ENCODE peak calls at places on chromosomes 4 and X, in four cellular contexts. One of them, this sample, is unnamed.

GRCh38 chr4:36351082-36351666 is 69.8 kb downstream of the DTHD1 start:
- DNase-seq in PC-3: peak; percentile 68
- DNase-seq in GM23248: peak; percentile 56
- DNase-seq in GM23338: peak; percentile 74
- DNase-seq in this sample: peak; percentile 50

GRCh38 chrX:56726609-56727008 is 2.4 kb upstream of the NBDY start:
- DNase-seq in PC-3: peak; percentile 56
- DNase-seq in GM23338: peak; percentile 60
- DNase-seq in GM23248: peak; percentile 67
- DNase-seq in this sample: peak; percentile 29

GRCh38 chr4:156710571-156711195 is 260.9 kb downstream of the PDGFC start:
- DNase-seq in GM23248: peak; percentile 38
- DNase-seq in GM23338: no peak
- DNase-seq in PC-3: peak; percentile 1
- DNase-seq in this sample: no peak

GRCh38 chr4:68572653-68573052 is 3.5 kb downstream of the UGT2B17 start:
- DNase-seq in PC-3: no peak
- DNase-seq in GM23338: no peak
- DNase-seq in GM23248: no peak
- DNase-seq in this sample: no peak

GRCh38 chrX:45669715-45670360 is 469.2 kb upstream of the DIPK2B start:
- DNase-seq in GM23248: peak; percentile 5
- DNase-seq in GM23338: no peak
- DNase-seq in PC-3: no peak
- DNase-seq in this sample: no peak

GRCh38 chr4:68861057-68861456 is 45.3 kb downstream of the UGT2B10 start:
- DNase-seq in PC-3: no peak
- DNase-seq in GM23248: no peak
- DNase-seq in GM23338: no peak
- DNase-seq in this sample: no peak

GRCh38 chr4:174352405-174352804 is 68.7 kb downstream of the CEP44 start:
- DNase-seq in GM23338: no peak
- DNase-seq in GM23248: no peak
- DNase-seq in PC-3: no peak
- DNase-seq in this sample: no peak

GRCh38 chr4:170776983-170777382 is 687.2 kb upstream of the AADAT start:
- DNase-seq in PC-3: no peak
- DNase-seq in GM23338: no peak
- DNase-seq in GM23248: no peak
- DNase-seq in this sample: no peak

GRCh38 chrX:16869393-16870094 is 618 bp downstream of the RBBP7 start:
- DNase-seq in PC-3: peak; percentile 50
- DNase-seq in GM23248: peak; percentile 58
- DNase-seq in GM23338: peak; percentile 60
- DNase-seq in this sample: peak; percentile 36

GRCh38 chr4:127601029-127601428 is 31.7 kb upstream of the INTU start:
- DNase-seq in GM23248: peak; percentile 69
- DNase-seq in GM23338: no peak
- DNase-seq in PC-3: peak; percentile 34
- DNase-seq in this sample: peak; percentile 52

GRCh38 chrX:118974908-118975671 is 672 bp downstream of the LONRF3 start:
- DNase-seq in GM23338: peak; percentile 60
- DNase-seq in PC-3: peak; percentile 43
- DNase-seq in GM23248: peak; percentile 53
- DNase-seq in this sample: peak; percentile 41

GRCh38 chrX:23483396-23483795 is 148.7 kb downstream of the PTCHD1 start:
- DNase-seq in GM23338: no peak
- DNase-seq in GM23248: no peak
- DNase-seq in PC-3: no peak
- DNase-seq in this sample: no peak

GRCh38 chrX:54043696-54044125 is 562 bp downstream of the PHF8 start:
- DNase-seq in PC-3: peak; percentile 33
- DNase-seq in GM23338: peak; percentile 49
- DNase-seq in GM23248: peak; percentile 62
- DNase-seq in this sample: no peak

GRCh38 chr4:185086053-185086452 is 57.0 kb upstream of the SLC25A4 start:
- DNase-seq in GM23338: peak; percentile 55
- DNase-seq in PC-3: no peak
- DNase-seq in GM23248: peak; percentile 24
- DNase-seq in this sample: no peak

GRCh38 chr4:173448919-173449641 is 50.2 kb upstream of the SCRG1 start:
- DNase-seq in GM23338: no peak
- DNase-seq in PC-3: no peak
- DNase-seq in GM23248: peak; percentile 34
- DNase-seq in this sample: no peak

GRCh38 chrX:120791013-120791643 is 84.5 kb downstream of the CT47B1 start:
- DNase-seq in GM23338: no peak
- DNase-seq in PC-3: peak; percentile 79
- DNase-seq in GM23248: peak; percentile 83
- DNase-seq in this sample: peak; percentile 39

GRCh38 chr4:159520074-159520473 is 417.2 kb downstream of the RAPGEF2 start:
- DNase-seq in GM23248: no peak
- DNase-seq in GM23338: no peak
- DNase-seq in PC-3: no peak
- DNase-seq in this sample: no peak

GRCh38 chrX:122546269-122546668 is 637.8 kb upstream of the GRIA3 start:
- DNase-seq in GM23338: no peak
- DNase-seq in GM23248: no peak
- DNase-seq in PC-3: no peak
- DNase-seq in this sample: no peak

GRCh38 chrX:47515941-47516649 is 33.1 kb upstream of the ZNF41 start:
- DNase-seq in GM23338: no peak
- DNase-seq in PC-3: peak; percentile 80
- DNase-seq in GM23248: peak; percentile 54
- DNase-seq in this sample: no peak

GRCh38 chr4:27929141-27929540 is 1068.5 kb downstream of the STIM2 start:
- DNase-seq in PC-3: peak; percentile 3
- DNase-seq in GM23338: no peak
- DNase-seq in GM23248: no peak
- DNase-seq in this sample: no peak

GRCh38 chrX:7926914-7927258 is 327 bp downstream of the PNPLA4 start:
- DNase-seq in PC-3: no peak
- DNase-seq in GM23338: no peak
- DNase-seq in GM23248: no peak
- DNase-seq in this sample: no peak

GRCh38 chr4:101009471-101009870 is 337.9 kb downstream of the PPP3CA start:
- DNase-seq in GM23248: no peak
- DNase-seq in PC-3: no peak
- DNase-seq in GM23338: no peak
- DNase-seq in this sample: no peak

GRCh38 chr4:19982556-19982955 is 269.1 kb upstream of the SLIT2 start:
- DNase-seq in PC-3: peak; percentile 21
- DNase-seq in GM23248: peak; percentile 62
- DNase-seq in GM23338: no peak
- DNase-seq in this sample: no peak

GRCh38 chrX:40166582-40166981 is 68.8 kb upstream of the BCOR start:
- DNase-seq in GM23338: peak; percentile 29
- DNase-seq in PC-3: no peak
- DNase-seq in GM23248: peak; percentile 85
- DNase-seq in this sample: no peak

GRCh38 chrX:110346681-110347080 is 12.0 kb upstream of the RTL9 start:
- DNase-seq in GM23338: peak; percentile 40
- DNase-seq in GM23248: no peak
- DNase-seq in PC-3: no peak
- DNase-seq in this sample: peak; percentile 14

GRCh38 chr4:137819964-137820383 is 287.7 kb upstream of the PCDH18 start:
- DNase-seq in GM23248: peak; percentile 64
- DNase-seq in PC-3: peak; percentile 65
- DNase-seq in GM23338: peak; percentile 81
- DNase-seq in this sample: peak; percentile 12

GRCh38 chr4:156293657-156294297 is 340.1 kb upstream of the CTSO start:
- DNase-seq in PC-3: peak; percentile 79
- DNase-seq in GM23338: no peak
- DNase-seq in GM23248: peak; percentile 79
- DNase-seq in this sample: no peak

GRCh38 chr4:99809326-99809725 is 7.3 kb upstream of the DAPP1 start:
- DNase-seq in GM23338: no peak
- DNase-seq in GM23248: no peak
- DNase-seq in PC-3: no peak
- DNase-seq in this sample: no peak

GRCh38 chr4:24104173-24104572 is 214.3 kb upstream of the PPARGC1A start:
- DNase-seq in GM23338: no peak
- DNase-seq in GM23248: peak; percentile 11
- DNase-seq in PC-3: no peak
- DNase-seq in this sample: no peak

GRCh38 chr4:163331629-163332360 is 601 bp downstream of the NPY1R start:
- DNase-seq in GM23338: peak; percentile 68
- DNase-seq in GM23248: peak; percentile 41
- DNase-seq in PC-3: peak; percentile 7
- DNase-seq in this sample: no peak

GRCh38 chr4:65791807-65792308 is 121.6 kb upstream of the EPHA5 start:
- DNase-seq in PC-3: peak; percentile 32
- DNase-seq in GM23338: peak; percentile 34
- DNase-seq in GM23248: peak; percentile 15
- DNase-seq in this sample: no peak

GRCh38 chrX:136646602-136647239 is 1.2 kb upstream of the CD40LG start:
- DNase-seq in GM23338: no peak
- DNase-seq in GM23248: no peak
- DNase-seq in PC-3: no peak
- DNase-seq in this sample: no peak

GRCh38 chrX:65644621-65645287 is 22.7 kb upstream of the MSN start:
- DNase-seq in PC-3: peak; percentile 91
- DNase-seq in GM23338: no peak
- DNase-seq in GM23248: peak; percentile 87
- DNase-seq in this sample: peak; percentile 58

GRCh38 chr4:121712783-121713182 is 16.0 kb upstream of the ANXA5 start:
- DNase-seq in PC-3: no peak
- DNase-seq in GM23338: no peak
- DNase-seq in GM23248: no peak
- DNase-seq in this sample: no peak
- H3K9me2 ChIP-seq in PC-3: no peaks in the 10 kb centered on the region
- H3K9me2 ChIP-seq in GM23338: no peaks in the 10 kb centered on the region
- H3K9me2 ChIP-seq in GM23248: no peaks in the 10 kb centered on the region
- H3K9me2 ChIP-seq in this sample: no peaks in the 10 kb centered on the region

GRCh38 chr4:40227284-40227683 is 30.5 kb downstream of the RHOH start:
- DNase-seq in PC-3: no peak
- DNase-seq in GM23248: no peak
- DNase-seq in GM23338: no peak
- DNase-seq in this sample: no peak
- H3F3A ChIP-seq in PC-3: no peaks in the 10 kb centered on the region
- H3F3A ChIP-seq in GM23248: peaks cover 4% of the 10 kb centered on the region
- H3F3A ChIP-seq in GM23338: no peaks in the 10 kb centered on the region
- H3F3A ChIP-seq in this sample: no peaks in the 10 kb centered on the region

GRCh38 chr4:2596153-2596552 is 59.7 kb downstream of the FAM193A start:
- DNase-seq in GM23248: no peak
- DNase-seq in PC-3: no peak
- DNase-seq in GM23338: no peak
- DNase-seq in this sample: no peak
- H3K9me2 ChIP-seq in GM23248: no peaks in the 10 kb centered on the region
- H3K9me2 ChIP-seq in PC-3: no peaks in the 10 kb centered on the region
- H3K9me2 ChIP-seq in GM23338: no peaks in the 10 kb centered on the region
- H3K9me2 ChIP-seq in this sample: no peaks in the 10 kb centered on the region

DNA sequence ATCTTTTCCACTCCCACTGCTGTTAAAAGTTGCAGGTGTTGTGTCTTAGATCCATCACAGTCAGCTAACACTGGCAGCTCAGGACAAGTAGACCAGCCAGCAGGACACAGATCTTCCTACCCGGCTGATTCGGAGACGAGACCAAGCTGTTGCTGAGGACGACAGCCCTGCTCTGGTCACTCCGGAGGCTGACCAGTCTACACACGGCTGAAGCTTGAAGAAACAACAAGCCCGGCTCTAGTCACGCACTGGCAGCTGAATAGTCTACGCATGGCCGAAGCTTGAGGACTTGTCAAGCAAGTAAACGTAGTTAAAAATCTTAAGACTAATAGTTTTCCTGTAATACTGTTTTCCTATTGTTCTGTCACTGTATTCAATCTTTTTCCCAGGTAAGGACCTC is 1.8 kb downstream of the ACOX3 start:
- DNase-seq in GM23248: no peak
- DNase-seq in PC-3: no peak
- DNase-seq in GM23338: no peak
- DNase-seq in this sample: no peak
- H3F3A ChIP-seq in GM23248: peaks cover 15% of the 10 kb centered on the region
- H3F3A ChIP-seq in PC-3: no peaks in the 10 kb centered on the region
- H3F3A ChIP-seq in GM23338: no peaks in the 10 kb centered on the region
- H3F3A ChIP-seq in this sample: peaks cover 10% of the 10 kb centered on the region

DNA sequence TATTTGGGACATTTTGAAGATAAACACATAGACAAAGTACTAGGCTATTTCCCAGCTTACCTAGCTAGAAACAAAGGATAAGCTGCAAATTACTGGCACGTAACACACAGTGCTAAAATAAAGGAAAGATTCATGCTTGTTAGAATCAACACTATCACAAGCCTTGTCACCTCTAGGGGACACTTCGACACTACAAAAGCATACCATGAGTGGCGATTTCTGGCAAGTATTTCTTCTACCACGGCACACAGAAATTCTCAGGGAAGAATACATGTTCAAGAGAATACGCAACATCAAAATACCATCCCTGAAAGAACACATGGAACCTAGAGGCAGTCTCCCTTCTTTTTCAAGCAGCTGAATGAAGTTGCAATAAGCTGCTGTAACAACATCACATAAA is 5.1 kb downstream of the MECP2 start:
- DNase-seq in PC-3: no peak
- DNase-seq in GM23338: no peak
- DNase-seq in GM23248: no peak
- DNase-seq in this sample: no peak
- H3K9me2 ChIP-seq in PC-3: no peaks in the 10 kb centered on the region
- H3K9me2 ChIP-seq in GM23338: no peaks in the 10 kb centered on the region
- H3K9me2 ChIP-seq in GM23248: no peaks in the 10 kb centered on the region
- H3K9me2 ChIP-seq in this sample: no peaks in the 10 kb centered on the region

GRCh38 chr4:764405-765169 is 59.0 kb downstream of the PCGF3 start:
- DNase-seq in GM23338: no peak
- DNase-seq in GM23248: no peak
- DNase-seq in PC-3: no peak
- DNase-seq in this sample: no peak

GRCh38 chr4:763922-764321 is 58.3 kb downstream of the PCGF3 start:
- DNase-seq in GM23338: no peak
- DNase-seq in PC-3: no peak
- DNase-seq in GM23248: no peak
- DNase-seq in this sample: no peak

GRCh38 chr4:766559-767283 is 59.2 kb downstream of the CPLX1 start:
- DNase-seq in GM23338: peak; percentile 60
- DNase-seq in PC-3: no peak
- DNase-seq in GM23248: no peak
- DNase-seq in this sample: no peak

GRCh38 chr4:768076-768475 is 57.9 kb downstream of the CPLX1 start:
- DNase-seq in PC-3: no peak
- DNase-seq in GM23338: no peak
- DNase-seq in GM23248: no peak
- DNase-seq in this sample: no peak

GRCh38 chr4:766152-766515 is 59.8 kb downstream of the CPLX1 start:
- DNase-seq in GM23338: no peak
- DNase-seq in GM23248: peak; percentile 81
- DNase-seq in PC-3: peak; percentile 51
- DNase-seq in this sample: no peak
- H3F3A ChIP-seq in GM23338: peaks cover 39% of the 10 kb centered on the region
- H3F3A ChIP-seq in GM23248: peaks cover 66% of the 10 kb centered on the region
- H3F3A ChIP-seq in PC-3: no peaks in the 10 kb centered on the region
- H3F3A ChIP-seq in this sample: peaks cover 79% of the 10 kb centered on the region

DNA sequence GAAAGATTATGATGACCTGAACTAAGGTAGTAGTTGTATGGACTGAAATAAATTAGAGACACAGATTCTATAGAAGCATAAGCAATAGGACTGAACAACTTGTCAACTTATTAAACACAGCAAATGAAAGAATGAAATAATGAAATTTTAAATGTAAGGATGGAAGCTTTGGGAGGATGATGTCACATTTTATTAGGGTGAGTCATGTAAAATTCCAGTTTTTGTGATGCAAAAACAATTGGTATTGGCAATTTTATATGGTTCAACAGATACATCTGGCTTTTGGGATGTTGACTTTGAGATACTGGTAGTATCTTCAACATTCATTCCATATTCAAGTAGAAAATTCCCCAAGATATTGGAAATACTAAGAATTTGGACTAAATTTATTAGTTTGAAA is 72.7 kb upstream of the IL15 start:
- DNase-seq in GM23338: no peak
- DNase-seq in PC-3: peak; percentile 46
- DNase-seq in GM23248: no peak
- DNase-seq in this sample: no peak
- H3K9me2 ChIP-seq in GM23338: no peaks in the 10 kb centered on the region
- H3K9me2 ChIP-seq in PC-3: no peaks in the 10 kb centered on the region
- H3K9me2 ChIP-seq in GM23248: no peaks in the 10 kb centered on the region
- H3K9me2 ChIP-seq in this sample: no peaks in the 10 kb centered on the region

This sample was measured in PC-9.